ENCODE peak calls at places on chromosomes 12 and 14, in nine cellular contexts. One of them, this sample, is unnamed. For H3K4me1, the result is how much of the 10 kb centered on the place peaks cover.

GRCh38 chr12:120703311-120703942 is 6.8 kb upstream of the UNC119B start:
- DNase-seq in heart left ventricle: peak
- DNase-seq in right cardiac atrium: no peak
- DNase-seq in prostate gland: no peak
- DNase-seq in aorta: no peak
- DNase-seq in endothelial cell of umbilical vein: no peak
- DNase-seq in Panc1: no peak
- DNase-seq in neural progenitor cell: no peak
- DNase-seq in neuronal stem cell: no peak
- DNase-seq in this sample: no peak

GRCh38 chr14:22210906-22211305 is 378.1 kb downstream of the DAD1 start:
- DNase-seq in aorta: no peak
- DNase-seq in neural progenitor cell: no peak
- DNase-seq in prostate gland: no peak
- DNase-seq in neuronal stem cell: no peak
- DNase-seq in Panc1: no peak
- DNase-seq in heart left ventricle: no peak
- DNase-seq in endothelial cell of umbilical vein: no peak
- DNase-seq in right cardiac atrium: no peak
- DNase-seq in this sample: no peak

GRCh38 chr14:104421892-104422291 is 157.7 kb upstream of the C14orf180 start:
- DNase-seq in endothelial cell of umbilical vein: no peak
- DNase-seq in aorta: no peak
- DNase-seq in prostate gland: no peak
- DNase-seq in Panc1: no peak
- DNase-seq in heart left ventricle: no peak
- DNase-seq in right cardiac atrium: no peak
- DNase-seq in neural progenitor cell: no peak
- DNase-seq in neuronal stem cell: no peak
- DNase-seq in this sample: no peak

GRCh38 chr12:53939141-53940108 is 794 bp downstream of the HOXC13 start:
- DNase-seq in Panc1: no peak
- DNase-seq in endothelial cell of umbilical vein: no peak
- DNase-seq in prostate gland: peak
- DNase-seq in aorta: peak
- DNase-seq in heart left ventricle: no peak
- DNase-seq in neuronal stem cell: no peak
- DNase-seq in right cardiac atrium: no peak
- DNase-seq in neural progenitor cell: peak
- DNase-seq in this sample: no peak

GRCh38 chr12:11651785-11652184 is 2.3 kb downstream of the ETV6 start:
- DNase-seq in prostate gland: no peak
- DNase-seq in Panc1: no peak
- DNase-seq in aorta: no peak
- DNase-seq in right cardiac atrium: no peak
- DNase-seq in neuronal stem cell: no peak
- DNase-seq in heart left ventricle: no peak
- DNase-seq in endothelial cell of umbilical vein: peak
- DNase-seq in neural progenitor cell: no peak
- DNase-seq in this sample: no peak

GRCh38 chr12:118164798-118165486 is 29.0 kb downstream of the PEBP1 start:
- DNase-seq in neural progenitor cell: peak
- DNase-seq in endothelial cell of umbilical vein: peak
- DNase-seq in heart left ventricle: peak
- DNase-seq in aorta: no peak
- DNase-seq in prostate gland: no peak
- DNase-seq in neuronal stem cell: peak
- DNase-seq in right cardiac atrium: no peak
- DNase-seq in Panc1: no peak
- DNase-seq in this sample: no peak

GRCh38 chr12:83323866-83324265 is 637.2 kb downstream of the TMTC2 start:
- DNase-seq in neural progenitor cell: no peak
- DNase-seq in prostate gland: no peak
- DNase-seq in aorta: no peak
- DNase-seq in endothelial cell of umbilical vein: no peak
- DNase-seq in heart left ventricle: no peak
- DNase-seq in neuronal stem cell: no peak
- DNase-seq in right cardiac atrium: no peak
- DNase-seq in Panc1: no peak
- DNase-seq in this sample: no peak

GRCh38 chr12:51011960-51012359 is 14.2 kb downstream of the SLC11A2 start:
- DNase-seq in Panc1: no peak
- DNase-seq in neuronal stem cell: no peak
- DNase-seq in heart left ventricle: no peak
- DNase-seq in endothelial cell of umbilical vein: no peak
- DNase-seq in neural progenitor cell: peak
- DNase-seq in aorta: no peak
- DNase-seq in prostate gland: no peak
- DNase-seq in right cardiac atrium: no peak
- DNase-seq in this sample: no peak

GRCh38 chr12:104938371-104938770 is 19.7 kb downstream of the SLC41A2 start:
- DNase-seq in neural progenitor cell: no peak
- DNase-seq in prostate gland: no peak
- DNase-seq in aorta: no peak
- DNase-seq in Panc1: no peak
- DNase-seq in endothelial cell of umbilical vein: no peak
- DNase-seq in right cardiac atrium: no peak
- DNase-seq in neuronal stem cell: no peak
- DNase-seq in heart left ventricle: no peak
- DNase-seq in this sample: no peak
- H3K27ac ChIP-seq in neural progenitor cell: no peak
- H3K27ac ChIP-seq in prostate gland: no peak
- H3K27ac ChIP-seq in aorta: no peak
- H3K27ac ChIP-seq in Panc1: no peak
- H3K27ac ChIP-seq in endothelial cell of umbilical vein: no peak
- H3K27ac ChIP-seq in right cardiac atrium: no peak
- H3K27ac ChIP-seq in neuronal stem cell: no peak
- H3K27ac ChIP-seq in heart left ventricle: no peak
- H3K27ac ChIP-seq in this sample: no peak

GRCh38 chr12:131751335-131751734 is 40.4 kb downstream of the SFSWAP start:
- DNase-seq in Panc1: no peak
- DNase-seq in prostate gland: no peak
- DNase-seq in neural progenitor cell: no peak
- DNase-seq in endothelial cell of umbilical vein: no peak
- DNase-seq in heart left ventricle: no peak
- DNase-seq in right cardiac atrium: no peak
- DNase-seq in aorta: no peak
- DNase-seq in neuronal stem cell: no peak
- DNase-seq in this sample: no peak
- H3K4me1 ChIP-seq in Panc1: under half
- H3K4me1 ChIP-seq in prostate gland: under half
- H3K4me1 ChIP-seq in neural progenitor cell: under half
- H3K4me1 ChIP-seq in endothelial cell of umbilical vein: under half
- H3K4me1 ChIP-seq in heart left ventricle: under half
- H3K4me1 ChIP-seq in right cardiac atrium: under half
- H3K4me1 ChIP-seq in aorta: under half
- H3K4me1 ChIP-seq in neuronal stem cell: under half
- H3K4me1 ChIP-seq in this sample: under half

GRCh38 chr12:130924946-130925345 is 28.8 kb upstream of the ADGRD1 start:
- DNase-seq in right cardiac atrium: no peak
- DNase-seq in neuronal stem cell: no peak
- DNase-seq in endothelial cell of umbilical vein: no peak
- DNase-seq in aorta: no peak
- DNase-seq in Panc1: no peak
- DNase-seq in neural progenitor cell: no peak
- DNase-seq in prostate gland: no peak
- DNase-seq in heart left ventricle: no peak
- DNase-seq in this sample: no peak
- H3K27ac ChIP-seq in right cardiac atrium: no peak
- H3K27ac ChIP-seq in neuronal stem cell: no peak
- H3K27ac ChIP-seq in endothelial cell of umbilical vein: no peak
- H3K27ac ChIP-seq in aorta: no peak
- H3K27ac ChIP-seq in Panc1: no peak
- H3K27ac ChIP-seq in neural progenitor cell: no peak
- H3K27ac ChIP-seq in prostate gland: no peak
- H3K27ac ChIP-seq in heart left ventricle: no peak
- H3K27ac ChIP-seq in this sample: no peak

GRCh38 chr14:101873401-101873800 is 91.0 kb upstream of the DYNC1H1 start:
- DNase-seq in aorta: no peak
- DNase-seq in neural progenitor cell: no peak
- DNase-seq in endothelial cell of umbilical vein: peak
- DNase-seq in prostate gland: no peak
- DNase-seq in Panc1: no peak
- DNase-seq in right cardiac atrium: no peak
- DNase-seq in heart left ventricle: no peak
- DNase-seq in neuronal stem cell: no peak
- DNase-seq in this sample: no peak
- H3K4me1 ChIP-seq in aorta: under half
- H3K4me1 ChIP-seq in neural progenitor cell: under half
- H3K4me1 ChIP-seq in endothelial cell of umbilical vein: under half
- H3K4me1 ChIP-seq in prostate gland: under half
- H3K4me1 ChIP-seq in Panc1: under half
- H3K4me1 ChIP-seq in right cardiac atrium: under half
- H3K4me1 ChIP-seq in heart left ventricle: under half
- H3K4me1 ChIP-seq in neuronal stem cell: under half
- H3K4me1 ChIP-seq in this sample: half or more

GRCh38 chr12:45969084-45969483 is 21.3 kb downstream of the SCAF11 start:
- DNase-seq in right cardiac atrium: no peak
- DNase-seq in Panc1: no peak
- DNase-seq in heart left ventricle: no peak
- DNase-seq in prostate gland: no peak
- DNase-seq in aorta: no peak
- DNase-seq in neuronal stem cell: no peak
- DNase-seq in neural progenitor cell: no peak
- DNase-seq in endothelial cell of umbilical vein: no peak
- DNase-seq in this sample: no peak
- H3K27ac ChIP-seq in right cardiac atrium: no peak
- H3K27ac ChIP-seq in Panc1: no peak
- H3K27ac ChIP-seq in heart left ventricle: no peak
- H3K27ac ChIP-seq in prostate gland: no peak
- H3K27ac ChIP-seq in aorta: no peak
- H3K27ac ChIP-seq in neuronal stem cell: no peak
- H3K27ac ChIP-seq in neural progenitor cell: no peak
- H3K27ac ChIP-seq in endothelial cell of umbilical vein: no peak
- H3K27ac ChIP-seq in this sample: no peak

DNA sequence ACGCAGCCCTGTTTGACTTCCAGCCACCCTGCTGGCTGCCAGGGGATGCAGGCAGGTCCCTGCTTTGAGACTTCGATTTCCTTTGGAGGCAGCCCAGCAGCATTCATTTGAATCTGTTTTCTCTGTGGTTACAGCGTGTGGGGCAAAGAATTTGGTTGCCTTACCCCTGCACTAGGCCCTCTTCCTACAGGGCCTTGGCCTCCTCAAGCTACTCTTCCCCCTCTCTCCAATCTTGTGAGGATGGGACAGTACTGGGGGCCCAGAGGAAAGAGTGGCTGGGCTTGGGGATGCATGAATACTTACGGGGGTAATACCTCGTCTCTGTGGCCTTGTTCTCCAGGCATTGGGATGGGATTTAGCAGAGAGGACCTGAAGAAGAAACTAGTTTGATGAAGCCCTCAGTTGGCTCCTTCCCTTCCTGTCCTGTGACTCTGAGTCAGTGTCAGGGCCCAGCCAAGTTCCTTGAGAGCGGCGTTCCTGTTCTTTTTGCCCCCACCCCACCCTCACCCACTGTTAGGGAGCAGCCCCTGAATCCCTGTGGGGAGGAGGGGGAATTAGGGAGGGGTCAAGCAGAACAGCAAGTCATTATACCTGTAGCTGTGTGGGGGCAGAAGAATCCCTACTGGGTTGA is 5.1 kb upstream of the LRP1-AS start:
- DNase-seq in right cardiac atrium: peak
- DNase-seq in Panc1: no peak
- DNase-seq in neural progenitor cell: no peak
- DNase-seq in prostate gland: no peak
- DNase-seq in neuronal stem cell: no peak
- DNase-seq in heart left ventricle: no peak
- DNase-seq in aorta: peak
- DNase-seq in endothelial cell of umbilical vein: no peak
- DNase-seq in this sample: no peak
- H3K4me1 ChIP-seq in right cardiac atrium: under half
- H3K4me1 ChIP-seq in Panc1: under half
- H3K4me1 ChIP-seq in neural progenitor cell: under half
- H3K4me1 ChIP-seq in prostate gland: under half
- H3K4me1 ChIP-seq in neuronal stem cell: under half
- H3K4me1 ChIP-seq in heart left ventricle: under half
- H3K4me1 ChIP-seq in aorta: under half
- H3K4me1 ChIP-seq in endothelial cell of umbilical vein: under half
- H3K4me1 ChIP-seq in this sample: under half

This sample was measured in CD8-positive, alpha-beta memory T cell.